ENCODE peak calls at places on chromosome 7, in four cellular contexts. C is HL-60, L is GM12878, B is K562. X is an unnamed sample.

GRCh38 chr7:158543840-158544239 is 43.8 kb downstream of the PTPRN2 start:
- DNase-seq in C (no peak), L (no peak), B (no peak), X (no peak)

GRCh38 chr7:47446871-47447466 is 134.9 kb downstream of the TNS3 start:
- DNase-seq in C (no peak), L (no peak), B (no peak), X (no peak)

GRCh38 chr7:27162548-27162848 is 2.8 kb downstream of the HOXA9 start:
- DNase-seq in C (no peak), L (no peak), B (no peak), X (no peak)

GRCh38 chr7:72275412-72276070 is 136.6 kb downstream of the CALN1 start:
- DNase-seq in C (no peak), L (no peak), B (no peak), X (no peak)

GRCh38 chr7:101501351-101501750 is 127.7 kb downstream of the MYL10 start:
- DNase-seq in C (no peak), L (no peak), B (no peak), X (no peak)

GRCh38 chr7:75621124-75621523 is 117.6 kb downstream of the HIP1 start:
- DNase-seq in C (no peak), L (peak), B (no peak), X (no peak)

GRCh38 chr7:85612514-85612913 is 425.7 kb upstream of the SEMA3D start:
- DNase-seq in C (no peak), L (no peak), B (no peak), X (no peak)

GRCh38 chr7:36506820-36507219 is 117.2 kb downstream of the ANLN start:
- DNase-seq in C (no peak), L (no peak), B (no peak), X (no peak)

GRCh38 chr7:12570148-12570528 is 382 bp upstream of the SCIN start:
- DNase-seq in C (no peak), L (no peak), B (no peak), X (no peak)

DNA sequence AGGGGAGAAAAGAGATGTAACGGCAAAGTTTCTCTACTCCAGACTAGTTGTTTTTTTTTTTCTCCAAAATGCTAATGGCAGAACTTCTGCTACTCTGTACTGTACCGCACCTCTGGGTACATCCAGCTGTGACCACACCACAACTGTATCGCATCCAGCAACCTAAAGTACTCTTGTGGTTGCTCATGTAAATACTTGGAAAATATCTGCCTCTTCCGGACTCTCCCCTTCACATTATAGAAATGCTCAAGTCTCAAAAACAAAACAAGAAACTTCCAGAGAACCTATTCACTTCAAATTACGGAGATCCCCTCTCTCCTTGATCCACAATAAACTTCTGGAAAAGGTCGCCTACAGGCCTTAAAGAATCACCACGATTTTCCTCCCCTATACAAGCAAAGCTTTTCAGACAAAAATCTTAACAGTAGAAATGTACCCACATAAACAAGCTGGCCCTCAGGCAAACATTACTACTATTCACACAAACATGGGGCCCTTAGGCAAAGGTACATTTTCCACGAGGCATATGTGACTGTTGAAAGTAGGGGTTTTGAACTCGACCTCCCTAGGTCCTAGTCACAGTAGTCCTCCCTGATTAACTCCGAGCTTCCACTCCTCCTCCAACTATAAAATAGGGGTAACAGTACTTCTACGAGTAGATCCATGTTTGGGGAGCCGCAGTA is 222.9 kb upstream of the MKLN1 start:
- DNase-seq in C (no peak), L (no peak), B (no peak), X (no peak)
- TF ChIP-seq POLR2AphosphoS5 in C (no peak), L (peak), B (no peak), X (no peak)

DNA sequence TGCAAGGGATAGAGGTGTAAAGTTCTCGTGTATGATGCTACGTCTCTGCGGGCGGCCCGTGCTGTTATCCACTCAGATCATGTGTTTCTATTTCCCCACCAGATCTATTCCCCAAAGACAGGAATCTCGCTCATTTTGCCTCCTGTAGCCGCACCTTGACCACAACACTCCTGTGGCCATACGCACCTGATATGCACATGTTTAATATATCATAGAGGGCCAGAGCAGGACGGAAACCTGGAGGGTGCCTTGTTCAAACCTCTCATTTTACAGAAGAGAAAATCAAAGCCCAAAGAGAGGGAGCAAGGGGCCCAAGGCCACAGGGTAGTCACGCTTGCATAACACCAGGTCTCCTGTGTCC is 37.6 kb downstream of the STRA8 start:
- DNase-seq in C (no peak), L (no peak), B (no peak), X (no peak)
- TF ChIP-seq SPI1 in C (no peak), L (no peak), B (no peak), X (no peak)

DNA sequence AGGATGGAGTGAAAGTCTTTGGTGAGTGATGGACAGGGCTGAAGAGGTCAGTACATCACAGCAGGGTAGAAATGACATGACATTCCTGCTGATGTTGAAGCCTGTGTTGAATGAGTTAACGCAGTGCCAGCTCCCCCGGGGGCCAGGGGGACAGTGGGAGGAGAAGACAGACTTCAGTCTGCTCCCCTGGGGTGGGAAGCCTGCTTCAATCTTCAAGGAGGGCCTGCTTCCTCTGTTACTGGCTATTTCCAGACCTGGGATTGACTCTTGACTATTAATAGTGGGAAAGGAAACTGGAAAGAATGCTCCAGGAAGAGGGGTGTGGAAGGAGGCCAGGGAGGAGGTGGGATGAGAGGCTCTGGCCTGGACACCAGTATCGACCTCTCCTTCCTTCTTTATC is 27.2 kb downstream of the PODXL start:
- DNase-seq in C (no peak), L (no peak), B (no peak), X (no peak)
- TF ChIP-seq POLR2AphosphoS5 in C (no peak), L (no peak), B (no peak), X (no peak)

DNA sequence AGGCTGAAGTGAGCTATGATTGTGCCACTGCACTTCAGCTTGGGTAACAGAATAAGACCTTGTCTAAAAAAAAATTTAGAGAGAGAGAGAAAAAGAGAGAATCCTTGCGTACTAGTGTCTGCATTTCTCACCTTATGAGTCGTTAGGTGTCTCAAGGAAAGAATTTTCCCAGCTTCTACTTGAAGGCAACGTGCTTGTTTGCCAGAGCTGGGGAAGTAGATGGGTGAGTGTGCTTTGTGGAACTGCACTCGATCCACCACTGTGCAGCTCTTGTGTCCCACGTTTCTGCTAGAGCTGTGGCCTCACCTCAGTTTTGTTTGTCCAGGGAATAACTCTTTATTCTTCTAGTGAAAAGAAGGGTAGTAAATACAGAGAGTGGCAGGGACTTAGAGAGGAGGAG is 38.9 kb downstream of the HDAC9 start:
- DNase-seq in C (no peak), L (no peak), B (no peak), X (no peak)
- TF ChIP-seq SPI1 in C (no peak), L (no peak), B (no peak), X (no peak)

GRCh38 chr7:53993205-53993604 is 549.0 kb upstream of the VSTM2A start:
- DNase-seq in C (no peak), L (no peak), B (no peak), X (no peak)
- TF ChIP-seq POLR2AphosphoS5 in C (no peak), L (no peak), B (no peak), X (no peak)

GRCh38 chr7:97064020-97064419 is 39.4 kb upstream of the DLX5 start:
- DNase-seq in C (no peak), L (no peak), B (no peak), X (no peak)

DNA sequence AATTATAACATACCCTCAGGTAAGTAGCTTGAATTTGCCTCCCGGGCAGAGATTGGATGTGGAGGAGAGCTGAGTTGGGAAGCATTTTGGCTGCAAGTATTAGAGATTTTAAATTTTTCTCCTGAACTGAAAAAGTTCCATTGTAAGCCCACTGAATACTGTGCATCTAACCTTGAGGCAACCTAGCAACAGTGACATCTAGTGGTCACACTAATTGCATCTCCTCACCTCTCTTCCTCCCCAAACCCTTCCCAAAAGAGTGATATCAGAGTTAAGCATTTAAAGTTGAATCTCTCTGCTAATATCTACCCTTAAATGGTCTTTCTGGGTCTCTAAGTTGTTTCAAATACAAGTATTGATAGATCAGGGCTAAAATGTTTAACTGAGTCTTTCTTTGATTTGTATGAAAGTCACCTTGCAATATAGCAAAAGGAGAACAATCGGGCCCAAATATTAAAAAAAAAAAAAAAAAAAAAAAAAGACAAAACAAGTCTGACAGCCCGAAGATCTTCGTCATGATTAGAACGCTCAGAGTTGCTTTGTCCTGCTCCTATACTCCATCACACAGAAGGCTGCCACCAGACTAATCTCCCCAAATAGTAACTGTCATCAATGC is 40.4 kb upstream of the DLX5 start:
- DNase-seq in C (peak), L (no peak), B (peak), X (peak)
- TF ChIP-seq SPI1 in C (no peak), L (no peak), B (no peak), X (no peak)

GRCh38 chr7:32618470-32618869 is 123.2 kb downstream of the AVL9 start:
- DNase-seq in C (no peak), L (no peak), B (peak), X (no peak)
- TF ChIP-seq POLR2AphosphoS5 in C (no peak), L (no peak), B (no peak), X (no peak)

X was measured in GM12891.